ENCODE peak calls at places on chromosomes 7 and 10, in nine cellular contexts. F is MM.1S; M is heart right ventricle; S is cardiac muscle cell; W is HCT116; B is fibroblast of lung; O is PC-9; C is mammary epithelial cell; X is CD8-positive, alpha-beta T cell. E is an unnamed sample. For H3K36me3, the result is how much of the 10 kb centered on the place peaks cover.

GRCh38 chr10:28858641-28859040 is 181.3 kb downstream of the BAMBI start:
- DNase-seq in F (no peak), W (no peak), B (no peak), C (no peak), O (no peak), X (no peak), S (peak), M (no peak), E (no peak)

GRCh38 chr7:42164946-42165345 is 72.1 kb downstream of the GLI3 start:
- DNase-seq in B (no peak), M (no peak), C (no peak), X (no peak), W (no peak), S (no peak), O (no peak), F (no peak), E (no peak)

GRCh38 chr7:44180631-44181030 is 8.6 kb downstream of the GCK start:
- DNase-seq in B (no peak), F (no peak), W (no peak), S (no peak), M (no peak), X (no peak), O (peak), C (no peak), E (no peak)

GRCh38 chr10:47078393-47079163 is 167.3 kb downstream of the PTPN20 start:
- DNase-seq in B (peak), W (no peak), F (no peak), C (no peak), M (no peak), O (no peak), X (no peak), S (peak), E (peak)

GRCh38 chr10:101489355-101489754 is 98.7 kb downstream of the POLL start:
- DNase-seq in F (peak), W (no peak), B (peak), X (no peak), M (no peak), O (no peak), S (no peak), C (peak), E (no peak)

GRCh38 chr7:120856198-120856597 is 1.7 kb downstream of the TSPAN12 start:
- DNase-seq in W (no peak), B (no peak), O (no peak), S (no peak), X (no peak), F (no peak), M (no peak), C (no peak), E (no peak)

GRCh38 chr10:61779950-61780659 is 117.4 kb downstream of the CABCOCO1 start:
- DNase-seq in F (no peak), X (no peak), C (peak), S (peak), W (no peak), M (peak), O (peak), B (peak), E (no peak)

GRCh38 chr10:61973923-61974322 is 72.4 kb downstream of the ARID5B start:
- DNase-seq in F (no peak), S (peak), M (no peak), O (no peak), X (no peak), B (peak), C (no peak), W (no peak), E (no peak)

GRCh38 chr7:142319970-142320369 is 62.1 kb upstream of the PRSS58 start:
- DNase-seq in O (no peak), B (no peak), X (peak), F (peak), M (no peak), W (no peak), C (no peak), S (no peak), E (peak)
- TF ChIP-seq CTCF in O (peak), B (no peak), X (peak), F (peak), M (no peak), W (peak), C (peak), S (peak), E (peak)

GRCh38 chr10:70424320-70424719 is 17.2 kb downstream of the NODAL start:
- DNase-seq in O (no peak), W (no peak), X (no peak), F (no peak), M (no peak), B (no peak), C (no peak), S (no peak), E (no peak)

GRCh38 chr10:70425096-70425495 is 16.4 kb downstream of the NODAL start:
- DNase-seq in F (no peak), W (no peak), M (no peak), B (no peak), S (no peak), X (no peak), C (no peak), O (no peak), E (no peak)

GRCh38 chr10:70432101-70432500 is 9.4 kb downstream of the NODAL start:
- DNase-seq in S (no peak), X (no peak), W (no peak), B (no peak), O (no peak), M (peak), C (peak), F (no peak), E (peak)

GRCh38 chr10:70430489-70431445 is 10.7 kb downstream of the NODAL start:
- DNase-seq in F (peak), W (no peak), X (no peak), B (peak), O (no peak), S (peak), M (peak), C (peak), E (no peak)

DNA sequence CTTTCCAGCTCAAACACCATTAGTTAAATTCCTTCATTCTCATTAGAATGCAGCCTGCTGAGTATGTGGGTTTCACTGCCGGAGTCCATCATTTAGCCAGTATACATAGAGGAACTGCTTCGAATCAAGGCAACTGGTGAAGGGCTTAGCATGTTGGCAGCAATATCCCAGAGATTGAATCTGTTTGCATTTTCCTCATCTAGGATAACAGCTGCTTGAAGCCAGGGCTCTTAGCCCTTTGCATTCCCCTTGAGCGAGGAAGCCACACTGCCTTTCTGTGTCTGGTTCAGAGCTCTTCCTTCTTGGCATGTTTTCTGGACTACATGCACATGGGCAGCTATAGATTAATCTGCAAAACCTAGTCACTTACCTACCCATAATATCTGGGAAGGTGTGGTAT is 14.6 kb downstream of the NODAL start:
- DNase-seq in B (no peak), S (no peak), C (no peak), M (no peak), O (no peak), F (no peak), W (no peak), X (no peak), E (no peak)
- H3K27ac ChIP-seq in B (no peak), S (no peak), C (no peak), M (no peak), O (no peak), F (no peak), W (no peak), X (no peak), E (no peak)

GRCh38 chr10:71290331-71290730 is 28.7 kb upstream of the SLC29A3 start:
- DNase-seq in X (no peak), F (no peak), W (no peak), B (no peak), M (no peak), C (no peak), S (no peak), O (no peak), E (no peak)
- H3K36me3 ChIP-seq in X (under half), F (under half), W (under half), B (under half), M (under half), C (under half), S (half or more), O (under half), E (under half)

GRCh38 chr7:2880882-2881281 is 36.8 kb upstream of the GNA12 start:
- DNase-seq in S (no peak), M (no peak), O (no peak), B (no peak), C (no peak), F (no peak), X (no peak), W (no peak), E (no peak)
- TF ChIP-seq CTCF in S (no peak), M (no peak), O (no peak), B (no peak), C (no peak), F (no peak), X (no peak), W (no peak), E (no peak)

DNA sequence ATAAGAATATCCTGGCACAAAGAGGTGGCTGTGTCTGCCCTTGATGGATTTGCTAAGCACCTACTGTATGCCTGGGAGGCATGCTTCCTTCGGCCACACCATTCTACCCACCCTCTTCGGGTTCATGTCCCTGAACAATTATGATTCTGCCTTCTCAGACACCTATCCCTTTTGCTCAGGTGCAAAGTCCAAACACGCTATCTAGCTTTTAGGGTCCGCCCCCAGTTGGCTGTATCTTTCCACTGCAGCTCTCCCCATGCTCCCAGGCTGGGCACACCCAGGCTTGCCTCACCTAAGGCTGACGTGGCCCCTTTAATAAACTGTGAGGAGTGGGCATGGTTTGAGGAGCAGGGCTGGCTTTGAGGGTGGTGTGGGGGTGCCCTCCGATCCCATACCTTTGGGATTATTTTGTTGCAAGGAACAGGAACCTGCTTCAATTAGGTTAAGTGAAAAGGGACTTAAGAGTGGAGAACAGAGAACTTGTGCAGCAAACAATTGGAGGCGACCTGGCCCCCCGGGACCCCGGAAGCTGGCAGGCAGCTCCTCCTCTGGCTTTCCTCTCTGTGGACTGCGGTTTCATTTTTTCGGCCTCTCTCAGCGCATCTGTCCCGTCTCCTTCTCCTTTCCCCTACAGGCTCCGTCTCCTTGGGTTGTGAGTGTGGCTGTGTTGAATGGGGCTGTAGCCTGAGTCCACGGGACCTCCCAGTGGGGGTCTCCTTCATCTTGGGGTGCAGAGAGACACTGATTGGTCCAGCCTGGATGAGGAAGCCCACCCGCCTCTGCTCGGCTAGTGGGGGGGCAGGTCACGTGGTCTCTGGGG is 3.8 kb downstream of the CLIP2 start:
- DNase-seq in F (no peak), X (no peak), M (no peak), C (no peak), B (no peak), O (no peak), W (peak), S (no peak), E (no peak)
- H3K27ac ChIP-seq in F (no peak), X (no peak), M (no peak), C (no peak), B (no peak), O (no peak), W (peak), S (no peak), E (no peak)

E was measured in WERI-Rb-1.